ENCODE peak calls at places on chromosomes 2 and 18, in ten cellular contexts. X is GM12878, Z is stomach, G is Panc1, J is H1, W is HL-60, H is breast epithelium, B is upper lobe of left lung, N is prostate gland, K is HepG2. S is an unnamed sample.

GRCh38 chr18:8364385-8364784 is 244.9 kb upstream of the RAB12 start:
- DNase-seq in G (no peak), H (no peak), Z (no peak), B (no peak), N (no peak), J (no peak), X (no peak), K (no peak), W (no peak), S (no peak)

GRCh38 chr2:56483081-56483480 is 299.3 kb downstream of the CCDC85A start:
- DNase-seq in X (no peak), W (no peak), K (no peak), N (no peak), Z (no peak), J (no peak), B (no peak), G (no peak), H (no peak), S (no peak)

GRCh38 chr18:48408727-48409590 is at the start of gene ZBTB7C:
- DNase-seq in H (no peak), Z (peak; percentile 60), B (peak; percentile 46), J (peak; percentile 71), X (no peak), K (no peak), G (no peak), N (no peak), W (no peak), S (no peak)

GRCh38 chr18:6057604-6058003 is 162.3 kb upstream of the TMEM200C start:
- DNase-seq in H (no peak), X (no peak), W (no peak), K (no peak), J (no peak), B (no peak), Z (no peak), N (no peak), G (no peak), S (no peak)

GRCh38 chr2:205975082-205975949 is 110.7 kb downstream of the INO80D start:
- DNase-seq in N (peak; percentile 15), X (peak; percentile 23), K (peak; percentile 100), Z (peak; percentile 44), J (no peak), H (no peak), B (no peak), W (no peak), G (no peak), S (peak; percentile 79)

GRCh38 chr2:66674087-66674486 is 239.2 kb downstream of the MEIS1 start:
- DNase-seq in X (no peak), W (no peak), N (no peak), K (no peak), Z (no peak), B (no peak), H (no peak), J (no peak), G (no peak), S (no peak)

GRCh38 chr18:26649193-26649543 is 100.8 kb upstream of the KCTD1 start:
- DNase-seq in G (no peak), X (no peak), N (no peak), J (no peak), H (no peak), B (peak; percentile 36), W (no peak), Z (no peak), K (no peak), S (no peak)

GRCh38 chr2:195820373-195820772 is 163.3 kb downstream of the SLC39A10 start:
- DNase-seq in X (no peak), G (no peak), N (no peak), J (no peak), H (no peak), Z (no peak), W (no peak), K (no peak), B (no peak), S (no peak)

GRCh38 chr2:85468096-85468703 is 49.7 kb downstream of the SH2D6 start:
- DNase-seq in X (no peak), J (no peak), W (no peak), Z (no peak), B (no peak), K (peak; percentile 44), N (no peak), G (no peak), H (no peak), S (no peak)

GRCh38 chr18:74861154-74861553 is 263.5 kb downstream of the ZNF407 start:
- DNase-seq in H (no peak), B (no peak), W (no peak), K (peak; percentile 13), G (no peak), N (no peak), X (no peak), Z (no peak), J (no peak), S (no peak)

GRCh38 chr2:30860715-30861114 is 53.5 kb upstream of the CAPN13 start:
- DNase-seq in N (no peak), B (no peak), G (no peak), X (no peak), H (no peak), Z (no peak), W (no peak), K (no peak), J (no peak), S (no peak)

GRCh38 chr2:96642564-96643350 is at the start of gene FER1L5:
- DNase-seq in W (no peak), H (no peak), G (no peak), X (no peak), J (peak; percentile 72), Z (no peak), B (no peak), N (peak; percentile 40), K (no peak), S (no peak)

GRCh38 chr18:55403555-55403954 is 184.4 kb downstream of the TCF4 start:
- DNase-seq in Z (no peak), G (no peak), N (no peak), H (no peak), W (no peak), J (no peak), K (no peak), B (no peak), X (no peak), S (no peak)

GRCh38 chr2:64063924-64064331 is 44.7 kb upstream of the VPS54 start:
- DNase-seq in N (peak; percentile 29), Z (no peak), X (no peak), H (no peak), B (peak; percentile 40), W (no peak), J (no peak), G (no peak), K (peak; percentile 21), S (no peak)

GRCh38 chr2:106332054-106332453 is 136.2 kb downstream of the RGPD3 start:
- DNase-seq in W (no peak), K (peak; percentile 66), N (no peak), X (no peak), Z (no peak), H (no peak), G (no peak), J (no peak), B (no peak), S (peak; percentile 47)

GRCh38 chr18:51569561-51569960 is 372.1 kb upstream of the MEX3C start:
- DNase-seq in X (no peak), H (no peak), W (no peak), Z (no peak), G (no peak), N (no peak), J (no peak), B (no peak), K (no peak), S (peak; percentile 37)

GRCh38 chr18:51580580-51580979 is 383.1 kb upstream of the MEX3C start:
- DNase-seq in J (no peak), Z (no peak), W (no peak), H (no peak), X (no peak), G (no peak), B (no peak), K (no peak), N (no peak), S (no peak)

GRCh38 chr18:51578403-51578980 is 381.0 kb upstream of the MEX3C start:
- DNase-seq in X (no peak), W (no peak), Z (no peak), K (no peak), B (no peak), H (no peak), G (no peak), N (no peak), J (no peak), S (peak; percentile 55)

DNA sequence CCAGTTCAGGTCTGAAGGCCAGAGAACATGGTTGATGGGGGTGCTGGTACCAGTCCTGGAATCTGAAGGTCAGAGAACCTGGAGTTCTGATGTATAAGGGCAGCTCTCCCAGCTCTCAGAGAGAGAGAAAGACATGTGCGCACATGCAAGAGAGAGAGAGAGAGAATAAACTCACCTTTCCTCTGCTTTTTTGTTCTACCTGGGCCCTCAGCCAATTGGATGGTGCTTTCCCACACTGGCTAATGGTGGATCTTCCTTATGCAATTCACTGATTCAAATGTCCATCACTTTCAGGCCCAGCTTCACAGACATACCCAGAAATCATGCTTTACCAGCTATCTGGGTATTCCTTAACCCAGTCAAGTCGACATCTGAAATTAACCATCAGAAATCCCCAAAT is 377.7 kb upstream of the MEX3C start:
- DNase-seq in J (no peak), N (no peak), X (no peak), H (no peak), K (no peak), G (no peak), B (no peak), Z (no peak), W (no peak), S (peak; percentile 57)
- TF ChIP-seq POLR2AphosphoS5 in J (no peak), N (no peak), X (no peak), H (no peak), K (no peak), G (no peak), B (no peak), Z (no peak), W (no peak), S (no peak)

GRCh38 chr2:158914731-158915130 is 53.7 kb upstream of the TANC1 start:
- DNase-seq in K (no peak), B (no peak), G (no peak), J (no peak), Z (no peak), N (no peak), H (no peak), X (no peak), W (no peak), S (no peak)
- H3K4me3 ChIP-seq in K (no peak overlapping the region), B (no peak overlapping the region), G (no peak overlapping the region), J (no peak overlapping the region), Z (no peak overlapping the region), N (no peak overlapping the region), H (no peak overlapping the region), X (no peak overlapping the region), W (no peak overlapping the region), S (no peak overlapping the region)

GRCh38 chr2:37617119-37617892 is 54.1 kb downstream of the CDC42EP3 start:
- DNase-seq in B (peak; percentile 48), G (no peak), K (no peak), X (no peak), W (no peak), H (no peak), Z (no peak), N (no peak), J (no peak), S (no peak)
- TF ChIP-seq POLR2AphosphoS5 in B (no peak), G (no peak), K (no peak), X (peak; percentile 72), W (peak; percentile 34), H (no peak), Z (no peak), N (no peak), J (no peak), S (no peak)

DNA sequence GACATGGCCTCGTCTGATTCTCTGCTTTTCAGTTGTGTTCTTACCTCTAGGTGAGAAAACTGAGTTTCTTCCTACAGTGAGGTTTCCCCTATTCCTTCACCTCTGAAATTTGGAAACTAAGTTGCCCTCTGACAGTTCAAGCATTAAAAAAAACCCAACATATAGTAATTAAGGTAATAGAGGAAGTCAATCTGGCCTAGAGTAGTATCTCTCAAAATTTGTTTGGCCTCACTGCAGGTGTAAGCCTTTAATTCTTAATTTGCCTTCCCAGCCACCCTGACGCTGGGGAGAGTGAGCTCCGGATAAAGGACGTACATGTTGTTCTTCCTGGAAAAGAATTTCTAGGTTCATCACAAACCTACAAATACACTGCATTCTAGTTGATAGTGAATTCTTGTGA is 1.4 kb downstream of the CAD start:
- DNase-seq in X (no peak), H (no peak), B (no peak), J (no peak), Z (no peak), W (no peak), N (no peak), K (no peak), G (no peak), S (no peak)
- H3K4me3 ChIP-seq in X (peak overlapping the region; percentile 79), H (no peak overlapping the region), B (no peak overlapping the region), J (no peak overlapping the region), Z (no peak overlapping the region), W (peak overlapping the region; percentile 61), N (no peak overlapping the region), K (no peak overlapping the region), G (no peak overlapping the region), S (no peak overlapping the region)